ENCODE peak calls at places on chromosomes 3 and 15, in four cellular contexts. J, I, D and E are unnamed samples.

GRCh38 chr15:47991376-47991775 is 129.4 kb upstream of the SLC24A5 start:
- DNase-seq in D (no peak), J (no peak), I (no peak), E (no peak)

GRCh38 chr3:128463354-128463753 is 3.3 kb downstream of the DNAJB8 start:
- DNase-seq in J (no peak), I (no peak), D (no peak), E (no peak)

GRCh38 chr3:186526256-186526606 is 17.9 kb downstream of the CRYGS start:
- DNase-seq in D (no peak), I (no peak), J (no peak), E (no peak)

GRCh38 chr3:32113566-32113965 is 7.1 kb downstream of the GPD1L start:
- DNase-seq in J (no peak), D (no peak), I (no peak), E (no peak)

GRCh38 chr3:97882975-97883598 is 61.3 kb downstream of the CRYBG3 start:
- DNase-seq in D (peak; percentile 78), I (no peak), J (peak; percentile 43), E (peak; percentile 5)

GRCh38 chr3:142007710-142008399 is 131.4 kb downstream of the ATP1B3 start:
- DNase-seq in J (no peak), I (no peak), D (no peak), E (no peak)

GRCh38 chr15:38558714-38559059 is 5.9 kb downstream of the RASGRP1 start:
- DNase-seq in I (no peak), J (no peak), D (peak; percentile 22), E (no peak)

GRCh38 chr15:66097151-66098018 is 156.2 kb downstream of the MEGF11 start:
- DNase-seq in I (no peak), J (peak; percentile 22), D (no peak), E (no peak)

GRCh38 chr3:86801921-86802320 is 189.0 kb downstream of the VGLL3 start:
- DNase-seq in I (no peak), J (no peak), D (no peak), E (no peak)

GRCh38 chr15:68440136-68440535 is 8.2 kb upstream of the ITGA11 start:
- DNase-seq in I (no peak), J (no peak), D (no peak), E (no peak)

GRCh38 chr3:43926073-43926472 is 235.3 kb downstream of the ABHD5 start:
- DNase-seq in I (no peak), D (no peak), J (no peak), E (no peak)

GRCh38 chr3:41169038-41169437 is 30.3 kb upstream of the CTNNB1 start:
- DNase-seq in I (no peak), D (peak; percentile 17), J (no peak), E (peak; percentile 52)

GRCh38 chr15:42274693-42274971 is 1.4 kb upstream of the TMEM87A start:
- DNase-seq in J (no peak), I (peak; percentile 18), D (no peak), E (no peak)

GRCh38 chr15:42273099-42273899 is at the start of the genes GANC and TMEM87A:
- DNase-seq in I (peak; percentile 98), D (peak; percentile 96), J (peak; percentile 98), E (peak; percentile 98)

GRCh38 chr15:42270996-42271395 is 2.0 kb upstream of the GANC start:
- DNase-seq in J (no peak), D (no peak), I (no peak), E (no peak)

GRCh38 chr15:42273900-42274692 is 863 bp upstream of the TMEM87A start:
- DNase-seq in D (peak; percentile 92), J (peak; percentile 75), I (peak; percentile 82), E (peak; percentile 45)

GRCh38 chr15:42272768-42273098 is 268 bp upstream of the GANC start:
- DNase-seq in J (no peak), D (no peak), I (no peak), E (no peak)
- H3K4me3 ChIP-seq in J (peak overlapping the region; percentile 58), D (peak overlapping the region; percentile 48), I (peak overlapping the region; percentile 72), E (peak overlapping the region; percentile 75)

DNA sequence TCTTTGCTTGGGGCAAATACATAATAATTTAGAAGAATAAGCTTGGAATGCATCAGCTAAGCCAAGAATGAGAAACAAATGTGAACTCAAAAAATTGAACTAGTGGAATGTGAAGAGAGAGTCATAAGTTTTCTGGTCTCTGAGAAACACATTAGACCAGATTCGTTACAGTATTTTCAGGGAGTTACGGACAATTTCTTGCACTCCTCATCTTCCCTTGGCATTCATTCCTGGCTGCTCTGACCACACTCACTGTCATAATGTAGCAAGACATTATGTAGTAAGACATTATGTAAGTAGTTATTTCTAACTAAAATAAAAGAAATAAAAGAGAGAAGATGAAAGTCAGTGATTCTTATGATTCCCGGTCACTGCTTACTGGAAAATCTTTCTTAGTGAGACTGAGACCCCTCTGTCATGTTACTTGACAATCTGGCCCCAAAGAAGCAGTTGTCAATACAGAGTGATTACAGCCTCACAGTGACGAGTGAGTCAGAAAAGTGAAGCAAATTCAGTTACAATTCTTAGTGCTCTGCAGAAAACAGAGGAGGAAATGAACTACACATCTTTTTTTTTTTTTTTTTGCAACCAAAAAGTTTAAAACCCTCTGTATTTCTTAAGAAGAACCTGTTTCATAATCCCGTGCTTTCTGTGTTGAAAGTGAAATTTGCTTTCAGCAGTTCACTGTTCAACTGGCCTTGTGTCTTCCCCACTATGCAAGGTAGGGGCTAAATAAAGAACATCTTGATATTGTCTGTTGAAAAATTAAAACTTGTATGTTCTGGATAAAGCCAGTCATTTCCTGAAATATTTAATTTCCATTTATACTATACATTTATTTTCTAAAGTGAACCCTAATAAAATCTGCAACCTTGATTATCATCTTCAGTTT is 1.7 kb downstream of the AQP9 start:
- DNase-seq in D (no peak), I (no peak), J (no peak), E (no peak)
- TF ChIP-seq CTCF in D (no peak), I (no peak), J (no peak), E (no peak)

DNA sequence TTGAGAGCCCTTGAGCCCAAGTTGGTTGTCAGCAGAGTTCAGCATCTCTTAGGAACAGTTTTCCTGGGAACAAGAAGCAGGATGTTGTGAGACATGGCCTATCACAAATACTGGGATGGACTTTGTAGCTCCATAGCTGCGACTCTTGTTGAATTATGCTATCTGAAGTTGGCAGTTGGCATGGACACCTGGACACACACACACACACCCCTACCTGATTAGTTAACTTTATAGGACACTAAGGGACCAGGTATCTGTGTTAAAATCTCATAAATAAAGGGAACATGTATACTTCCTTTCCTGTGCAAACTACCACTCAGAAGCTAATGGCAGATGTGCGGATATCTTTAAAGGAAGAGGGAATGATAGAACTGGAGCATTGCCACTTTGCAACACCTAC is 10.2 kb upstream of the CHRNA7 start:
- DNase-seq in D (no peak), I (peak; percentile 18), J (no peak), E (no peak)
- H3K36me3 ChIP-seq in D (no peaks in the 10 kb centered on the region), I (no peaks in the 10 kb centered on the region), J (no peaks in the 10 kb centered on the region), E (no peaks in the 10 kb centered on the region)

GRCh38 chr3:65953301-65953812 is 85.4 kb downstream of the MAGI1 start:
- DNase-seq in I (peak; percentile 86), J (peak; percentile 85), D (peak; percentile 40), E (peak; percentile 98)
- H3K4me3 ChIP-seq in I (no peak overlapping the region), J (no peak overlapping the region), D (no peak overlapping the region), E (no peak overlapping the region)

DNA sequence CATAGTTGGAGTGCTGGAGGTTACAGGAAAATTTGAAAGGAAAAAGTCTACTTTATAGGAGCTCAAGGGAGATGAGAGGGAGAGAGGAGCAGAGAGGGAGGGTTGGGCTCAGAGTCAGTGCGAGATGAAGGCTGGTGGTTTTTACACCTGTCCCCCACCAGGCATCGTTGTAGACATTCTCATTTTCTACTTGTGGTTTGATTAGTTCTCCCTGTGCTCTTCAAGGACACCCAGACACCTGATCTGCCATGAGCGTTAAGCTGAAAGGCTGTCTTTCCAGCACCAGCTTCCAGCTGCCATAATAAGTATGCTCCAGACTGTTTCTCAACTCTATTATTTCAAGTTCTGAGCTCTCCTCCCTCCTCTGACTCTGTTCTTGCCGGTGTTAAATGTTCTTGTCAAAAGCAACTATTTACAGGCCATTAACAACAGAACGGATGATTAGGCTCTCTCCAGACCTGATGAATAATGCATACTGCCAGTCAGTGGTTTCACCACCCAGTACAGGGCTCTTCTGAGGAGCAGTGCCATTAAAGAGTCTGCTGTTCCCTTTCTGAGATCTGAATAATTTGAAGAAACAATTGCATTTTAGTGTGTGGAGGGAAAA is 514.6 kb upstream of the MCTP2 start:
- DNase-seq in D (no peak), I (no peak), J (no peak), E (no peak)
- TF ChIP-seq CTCF in D (no peak), I (no peak), J (no peak), E (no peak)

GRCh38 chr3:27380433-27381357 is 11.5 kb upstream of the NEK10 start:
- DNase-seq in I (no peak), D (no peak), J (no peak), E (no peak)

GRCh38 chr3:27378331-27378730 is 9.1 kb upstream of the NEK10 start:
- DNase-seq in D (no peak), I (no peak), J (no peak), E (no peak)

GRCh38 chr3:27376109-27376772 is 7.1 kb upstream of the NEK10 start:
- DNase-seq in I (no peak), D (no peak), J (no peak), E (no peak)
- H3K36me3 ChIP-seq in I (no peaks in the 10 kb centered on the region), D (no peaks in the 10 kb centered on the region), J (peaks cover 19% of the 10 kb centered on the region), E (no peaks in the 10 kb centered on the region)

DNA sequence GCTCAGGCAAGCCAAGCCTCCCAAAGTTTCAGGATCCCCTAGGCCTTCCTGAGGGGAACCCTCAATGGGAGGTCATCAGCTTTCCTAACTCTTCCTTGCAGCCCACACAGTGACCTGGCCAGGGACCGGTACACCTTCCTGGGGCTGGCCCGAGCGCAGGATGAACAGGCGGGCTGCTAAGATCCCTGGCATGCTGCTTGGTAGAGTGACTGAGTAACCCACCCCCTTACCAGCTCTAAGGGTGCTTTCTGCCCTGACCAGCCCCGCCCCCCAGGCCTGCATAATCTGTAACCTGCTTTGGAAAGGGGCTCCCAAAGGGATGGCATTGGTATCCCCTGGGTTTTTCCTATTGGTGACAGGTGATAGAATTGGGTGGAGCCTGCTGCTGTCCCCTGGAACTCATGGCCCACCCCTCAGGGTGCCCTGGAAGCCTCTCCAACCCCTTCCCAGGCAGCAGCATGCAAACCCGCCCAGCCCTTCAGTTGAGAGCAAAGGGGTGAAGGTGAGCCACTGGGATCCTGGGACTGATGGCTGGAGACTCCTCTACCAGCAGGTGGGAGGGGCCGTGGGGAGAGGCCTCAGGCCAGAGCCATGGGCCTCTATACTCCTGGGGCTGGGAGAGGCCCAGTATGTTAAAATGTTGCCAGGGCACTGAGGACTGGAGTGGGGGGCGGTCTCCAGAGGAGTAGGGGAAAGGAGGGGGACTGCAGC is 11.0 kb upstream of the KIF7 start:
- DNase-seq in D (no peak), I (no peak), J (no peak), E (no peak)
- H3K4me3 ChIP-seq in D (no peak overlapping the region), I (no peak overlapping the region), J (no peak overlapping the region), E (no peak overlapping the region)

GRCh38 chr15:92277776-92278175 is 115.9 kb upstream of the ST8SIA2 start:
- DNase-seq in I (no peak), D (peak; percentile 19), J (peak; percentile 44), E (no peak)
- TF ChIP-seq CTCF in I (no peak), D (peak; percentile 45), J (peak; percentile 32), E (no peak)